ENCODE peak calls at places on chromosomes 7 and 10, in ten cellular contexts. N, C, J, G, A, L, W, K, V and X are unnamed samples.

GRCh38 chr10:119526606-119527592 is 15.6 kb downstream of the RGS10 start:
- DNase-seq in N (no peak), C (no peak), J (no peak), G (no peak), A (no peak), L (no peak), W (no peak), K (no peak), V (no peak), X (no peak)

GRCh38 chr7:9100289-9100688 is 666.9 kb downstream of the NXPH1 start:
- DNase-seq in N (no peak), C (no peak), J (no peak), G (no peak), A (no peak), L (no peak), W (no peak), K (no peak), V (no peak), X (no peak)

GRCh38 chr10:60526024-60526585 is 136.4 kb upstream of the ANK3 start:
- DNase-seq in N (no peak), C (no peak), J (no peak), G (no peak), A (no peak), L (no peak), W (peak), K (no peak), V (no peak), X (no peak)

GRCh38 chr7:3897430-3898385 is 596.7 kb downstream of the SDK1 start:
- DNase-seq in N (peak), C (peak), J (peak), G (peak), A (peak), L (peak), W (peak), K (peak), V (no peak), X (no peak)

GRCh38 chr10:127952575-127952869 is 45.6 kb downstream of the PTPRE start:
- DNase-seq in N (no peak), C (no peak), J (no peak), G (no peak), A (no peak), L (no peak), W (no peak), K (no peak), V (no peak), X (no peak)

GRCh38 chr10:97101166-97101940 is 84.4 kb downstream of the SLIT1 start:
- DNase-seq in N (no peak), C (no peak), J (no peak), G (no peak), A (peak), L (no peak), W (no peak), K (no peak), V (no peak), X (no peak)

GRCh38 chr10:103451091-103451801 is 924 bp downstream of the CALHM2 start:
- DNase-seq in N (no peak), C (peak), J (no peak), G (no peak), A (no peak), L (peak), W (peak), K (peak), V (no peak), X (no peak)

GRCh38 chr7:56062382-56062781 is 1.7 kb upstream of the SUMF2 start:
- DNase-seq in N (peak), C (no peak), J (peak), G (no peak), A (no peak), L (no peak), W (peak), K (no peak), V (no peak), X (no peak)

GRCh38 chr10:22712959-22713852 is 1.2 kb downstream of the PIP4K2A start:
- DNase-seq in N (peak), C (peak), J (peak), G (peak), A (peak), L (no peak), W (no peak), K (peak), V (peak), X (no peak)

GRCh38 chr7:24831240-24831639 is 74.0 kb upstream of the GSDME start:
- DNase-seq in N (peak), C (no peak), J (no peak), G (no peak), A (no peak), L (no peak), W (peak), K (no peak), V (no peak), X (no peak)

GRCh38 chr10:11442001-11442773 is 169.3 kb downstream of the USP6NL start:
- DNase-seq in N (no peak), C (no peak), J (no peak), G (no peak), A (no peak), L (no peak), W (no peak), K (no peak), V (no peak), X (peak)

GRCh38 chr10:5862360-5862929 is 27.2 kb downstream of the ANKRD16 start:
- DNase-seq in N (no peak), C (no peak), J (peak), G (no peak), A (no peak), L (no peak), W (no peak), K (no peak), V (no peak), X (no peak)

GRCh38 chr10:110400173-110400947 is 95.6 kb upstream of the SMNDC1 start:
- DNase-seq in N (no peak), C (no peak), J (no peak), G (no peak), A (no peak), L (no peak), W (no peak), K (no peak), V (no peak), X (no peak)

GRCh38 chr7:134126126-134126525 is 1.0 kb upstream of the LRGUK start:
- DNase-seq in N (no peak), C (no peak), J (no peak), G (no peak), A (no peak), L (no peak), W (no peak), K (no peak), V (no peak), X (no peak)

GRCh38 chr10:91617073-91617580 is 15.7 kb downstream of the PPP1R3C start:
- DNase-seq in N (peak), C (no peak), J (no peak), G (no peak), A (no peak), L (no peak), W (peak), K (no peak), V (no peak), X (no peak)

GRCh38 chr7:20785211-20786048 is 1.3 kb downstream of the SP8 start:
- DNase-seq in N (no peak), C (peak), J (no peak), G (peak), A (no peak), L (no peak), W (no peak), K (peak), V (no peak), X (no peak)

GRCh38 chr7:42964849-42965805 is 33.0 kb downstream of the MRPL32 start:
- DNase-seq in N (no peak), C (no peak), J (no peak), G (no peak), A (no peak), L (no peak), W (peak), K (no peak), V (no peak), X (no peak)

GRCh38 chr7:142585425-142585824 is 163.8 kb upstream of the PRSS1 start:
- DNase-seq in N (no peak), C (no peak), J (no peak), G (no peak), A (no peak), L (no peak), W (no peak), K (no peak), V (no peak), X (no peak)
- TF ChIP-seq CTCF in N (peak), C (no peak), J (no peak), G (no peak), A (peak), L (peak), W (peak), K (no peak), V (no peak), X (no peak)

GRCh38 chr10:77493851-77494788 is 143.5 kb downstream of the KCNMA1 start:
- DNase-seq in N (peak), C (peak), J (peak), G (peak), A (no peak), L (peak), W (peak), K (no peak), V (peak), X (no peak)
- TF ChIP-seq CTCF in N (peak), C (peak), J (peak), G (peak), A (no peak), L (peak), W (peak), K (no peak), V (peak), X (peak)

GRCh38 chr7:116494472-116494871 is 5.1 kb upstream of the CAV2 start:
- DNase-seq in N (no peak), C (no peak), J (no peak), G (no peak), A (no peak), L (no peak), W (no peak), K (no peak), V (no peak), X (no peak)

GRCh38 chr7:116497708-116498107 is 1.8 kb upstream of the CAV2 start:
- DNase-seq in N (no peak), C (no peak), J (no peak), G (no peak), A (no peak), L (no peak), W (no peak), K (no peak), V (no peak), X (no peak)

GRCh38 chr7:116496653-116497052 is 2.9 kb upstream of the CAV2 start:
- DNase-seq in N (no peak), C (no peak), J (no peak), G (no peak), A (no peak), L (no peak), W (no peak), K (no peak), V (no peak), X (no peak)

GRCh38 chr7:116492654-116493109 is 6.9 kb upstream of the CAV2 start:
- DNase-seq in N (no peak), C (no peak), J (no peak), G (no peak), A (no peak), L (no peak), W (no peak), K (no peak), V (no peak), X (no peak)

GRCh38 chr7:116495737-116496136 is 3.8 kb upstream of the CAV2 start:
- DNase-seq in N (no peak), C (no peak), J (no peak), G (no peak), A (no peak), L (peak), W (no peak), K (no peak), V (no peak), X (no peak)
- TF ChIP-seq CTCF in N (no peak), C (no peak), J (no peak), G (no peak), A (no peak), L (no peak), W (no peak), K (no peak), V (no peak), X (no peak)

GRCh38 chr7:18906901-18907300 is 210.5 kb downstream of the TWIST1 start:
- DNase-seq in N (no peak), C (no peak), J (no peak), G (no peak), A (no peak), L (no peak), W (no peak), K (no peak), V (no peak), X (no peak)
- TF ChIP-seq CTCF in N (peak), C (peak), J (no peak), G (no peak), A (no peak), L (no peak), W (no peak), K (no peak), V (no peak), X (no peak)

GRCh38 chr7:144130730-144131129 is 7.8 kb downstream of the OR2A14 start:
- DNase-seq in N (no peak), C (no peak), J (no peak), G (no peak), A (no peak), L (no peak), W (no peak), K (no peak), V (no peak), X (no peak)

GRCh38 chr7:144133307-144133706 is 10.3 kb downstream of the OR2A14 start:
- DNase-seq in N (no peak), C (no peak), J (no peak), G (no peak), A (no peak), L (no peak), W (no peak), K (no peak), V (no peak), X (no peak)

GRCh38 chr7:144132262-144132661 is 9.3 kb downstream of the OR2A14 start:
- DNase-seq in N (no peak), C (no peak), J (no peak), G (no peak), A (no peak), L (no peak), W (no peak), K (no peak), V (no peak), X (no peak)

GRCh38 chr7:144122876-144123275 is at the start of gene OR2A14:
- DNase-seq in N (no peak), C (no peak), J (no peak), G (no peak), A (no peak), L (no peak), W (no peak), K (no peak), V (no peak), X (no peak)

DNA sequence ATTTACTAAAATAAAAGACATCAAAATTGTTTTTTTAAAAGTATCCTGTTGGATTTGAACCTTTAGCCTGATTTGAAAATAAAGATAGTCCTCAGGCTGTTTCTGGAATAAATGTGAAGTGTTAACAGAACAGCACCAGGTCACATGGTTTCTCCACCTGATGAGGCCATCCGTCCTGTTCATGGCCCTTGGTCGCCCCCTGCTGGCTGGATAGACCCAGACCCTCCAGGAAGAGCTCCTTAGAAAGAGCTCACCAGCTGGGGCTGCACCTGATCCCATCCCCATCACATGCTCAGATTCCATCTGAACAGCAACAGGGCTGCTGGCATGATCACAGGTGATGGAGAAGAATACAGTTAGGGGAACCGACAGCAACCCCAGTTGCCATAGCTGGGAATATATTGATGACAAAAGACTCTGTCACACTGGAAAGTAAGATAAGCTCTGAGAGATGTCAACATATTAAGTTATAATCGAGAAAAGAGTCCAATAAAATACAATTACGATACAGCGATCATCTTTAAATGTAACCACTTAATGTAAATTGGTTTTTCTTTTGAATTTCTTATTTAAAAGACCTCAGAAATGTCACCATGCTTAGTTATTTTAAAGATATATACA is 4.8 kb downstream of the OR2A14 start:
- DNase-seq in N (peak), C (peak), J (peak), G (peak), A (peak), L (peak), W (peak), K (peak), V (peak), X (peak)
- TF ChIP-seq CTCF in N (peak), C (peak), J (peak), G (peak), A (peak), L (peak), W (peak), K (peak), V (peak), X (peak)

GRCh38 chr7:28411876-28412662 is at the start of gene CREB5:
- DNase-seq in N (peak), C (no peak), J (no peak), G (no peak), A (peak), L (no peak), W (no peak), K (no peak), V (no peak), X (no peak)
- TF ChIP-seq CTCF in N (peak), C (no peak), J (peak), G (no peak), A (peak), L (peak), W (peak), K (no peak), V (peak), X (peak)

GRCh38 chr7:110797656-110798055 is 293.3 kb upstream of the LRRN3 start:
- DNase-seq in N (no peak), C (no peak), J (no peak), G (no peak), A (no peak), L (no peak), W (no peak), K (no peak), V (no peak), X (no peak)

GRCh38 chr7:110804501-110804900 is 286.4 kb upstream of the LRRN3 start:
- DNase-seq in N (no peak), C (no peak), J (no peak), G (peak), A (no peak), L (no peak), W (no peak), K (no peak), V (no peak), X (no peak)

GRCh38 chr7:110800984-110801383 is 289.9 kb upstream of the LRRN3 start:
- DNase-seq in N (no peak), C (no peak), J (no peak), G (no peak), A (no peak), L (no peak), W (no peak), K (no peak), V (no peak), X (no peak)

GRCh38 chr7:110803602-110804143 is 287.3 kb upstream of the LRRN3 start:
- DNase-seq in N (no peak), C (no peak), J (no peak), G (no peak), A (no peak), L (no peak), W (no peak), K (no peak), V (no peak), X (no peak)

DNA sequence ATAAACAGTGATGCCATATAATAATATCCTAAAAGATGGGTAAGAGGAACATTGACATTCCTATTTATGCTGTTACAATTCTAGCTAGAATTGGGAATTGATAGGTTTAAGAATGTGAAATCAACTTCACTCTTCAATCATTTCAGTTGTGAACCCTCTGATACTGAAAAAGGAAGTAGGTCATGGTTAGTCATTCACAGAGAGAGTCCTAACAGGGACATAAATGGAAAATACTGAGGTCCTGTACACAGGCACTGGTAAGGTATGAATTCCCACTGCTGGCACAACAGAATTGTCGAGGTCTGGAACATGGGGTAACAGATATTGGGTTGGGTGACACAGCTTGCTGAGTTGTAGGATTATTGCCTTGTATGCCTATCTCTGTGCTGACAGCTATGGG is 289.4 kb upstream of the LRRN3 start:
- DNase-seq in N (no peak), C (no peak), J (no peak), G (no peak), A (no peak), L (no peak), W (no peak), K (no peak), V (no peak), X (no peak)
- TF ChIP-seq CTCF in N (no peak), C (no peak), J (no peak), G (no peak), A (no peak), L (no peak), W (no peak), K (no peak), V (no peak), X (no peak)

DNA sequence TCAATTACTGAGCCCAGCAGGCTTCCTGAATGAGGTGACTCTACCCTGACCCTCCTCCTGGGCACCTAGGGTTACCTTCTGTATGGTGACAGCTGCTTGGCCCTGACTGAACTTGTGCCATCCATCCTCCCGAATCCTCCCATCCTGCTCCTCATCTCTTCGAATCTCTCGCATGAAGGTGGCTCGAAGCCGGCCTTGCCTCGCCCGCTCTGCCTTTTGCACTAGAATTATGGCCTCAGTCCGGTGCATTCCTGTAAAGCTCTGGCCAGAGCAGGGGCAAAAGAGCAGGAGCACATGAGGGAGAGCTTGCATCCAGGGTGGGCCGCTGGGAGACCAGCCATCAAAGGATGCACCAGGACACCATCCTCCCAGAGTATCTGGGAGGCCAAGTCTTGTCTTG is 7.5 kb downstream of the H2BK1 start:
- DNase-seq in N (no peak), C (no peak), J (no peak), G (no peak), A (no peak), L (no peak), W (no peak), K (no peak), V (no peak), X (no peak)
- TF ChIP-seq CTCF in N (no peak), C (no peak), J (no peak), G (no peak), A (no peak), L (no peak), W (no peak), K (no peak), V (no peak), X (no peak)